ENCODE peak calls at places on chromosomes 4 and X, in six cellular contexts. C, F, H, N, Q and O are unnamed samples. For H3K4me1, the result is how much of the 10 kb centered on the place peaks cover.

GRCh38 chr4:181849472-181849871 is 393.7 kb upstream of the TENM3 start:
- DNase-seq in C (no peak), F (no peak), H (no peak), N (no peak), Q (no peak), O (no peak)

GRCh38 chrX:137425273-137425902 is 140.5 kb upstream of the ZIC3 start:
- DNase-seq in C (peak), F (no peak), H (no peak), N (no peak), Q (no peak), O (no peak)

GRCh38 chrX:37993857-37994619 is 12.3 kb upstream of the SYTL5 start:
- DNase-seq in C (peak), F (peak), H (peak), N (peak), Q (peak), O (peak)

GRCh38 chrX:46326161-46326560 is 219.1 kb downstream of the ZNF674 start:
- DNase-seq in C (no peak), F (no peak), H (no peak), N (no peak), Q (no peak), O (peak)

GRCh38 chr4:98775672-98776071 is 117.3 kb upstream of the TSPAN5 start:
- DNase-seq in C (no peak), F (no peak), H (no peak), N (no peak), Q (no peak), O (no peak)

GRCh38 chrX:31609130-31609529 is 537.3 kb upstream of the FTHL17 start:
- DNase-seq in C (no peak), F (peak), H (no peak), N (no peak), Q (no peak), O (peak)

GRCh38 chr4:109648997-109649575 is 54.2 kb downstream of the CASP6 start:
- DNase-seq in C (no peak), F (no peak), H (no peak), N (no peak), Q (no peak), O (no peak)

GRCh38 chr4:176217510-176217909 is 22.1 kb upstream of the SPATA4 start:
- DNase-seq in C (no peak), F (no peak), H (no peak), N (no peak), Q (no peak), O (no peak)

GRCh38 chrX:53678667-53679066 is 7.9 kb downstream of the HUWE1 start:
- DNase-seq in C (no peak), F (no peak), H (no peak), N (no peak), Q (no peak), O (no peak)

GRCh38 chr4:22500128-22500611 is 15.7 kb downstream of the ADGRA3 start:
- DNase-seq in C (no peak), F (no peak), H (no peak), N (peak), Q (no peak), O (no peak)

GRCh38 chr4:99483636-99484035 is 27.2 kb upstream of the C4orf17 start:
- DNase-seq in C (no peak), F (no peak), H (no peak), N (no peak), Q (no peak), O (no peak)

GRCh38 chr4:150746156-150746555 is 164.2 kb downstream of the MAB21L2 start:
- DNase-seq in C (no peak), F (no peak), H (no peak), N (no peak), Q (no peak), O (peak)

GRCh38 chrX:24982306-24982965 is 33.3 kb downstream of the ARX start:
- DNase-seq in C (no peak), F (no peak), H (no peak), N (no peak), Q (no peak), O (no peak)

GRCh38 chrX:40544343-40545250 is 36.2 kb upstream of the ATP6AP2 start:
- DNase-seq in C (no peak), F (no peak), H (no peak), N (no peak), Q (no peak), O (no peak)

GRCh38 chr4:17814140-17814539 is 3.4 kb downstream of the NCAPG start:
- DNase-seq in C (no peak), F (no peak), H (no peak), N (no peak), Q (no peak), O (no peak)

GRCh38 chr4:76504613-76505465 is 69.8 kb downstream of the SHROOM3 start:
- DNase-seq in C (no peak), F (peak), H (peak), N (no peak), Q (no peak), O (peak)

GRCh38 chr4:187608001-187608421 is 387.6 kb upstream of the ZFP42 start:
- DNase-seq in C (no peak), F (no peak), H (no peak), N (no peak), Q (no peak), O (peak)

GRCh38 chr4:180057198-180057821 is 2185.9 kb upstream of the TENM3 start:
- DNase-seq in C (peak), F (no peak), H (no peak), N (no peak), Q (peak), O (peak)

GRCh38 chrX:103362504-103362903 is 6.2 kb downstream of the TCEAL9 start:
- DNase-seq in C (no peak), F (no peak), H (no peak), N (no peak), Q (no peak), O (no peak)

GRCh38 chr4:56821394-56822263 is at the start of gene SPINK2:
- DNase-seq in C (peak), F (peak), H (peak), N (peak), Q (peak), O (no peak)

GRCh38 chrX:142428916-142429315 is 223.8 kb upstream of the MAGEC2 start:
- DNase-seq in C (no peak), F (no peak), H (no peak), N (no peak), Q (no peak), O (no peak)

GRCh38 chrX:120559799-120560198 is 963 bp downstream of the CUL4B start:
- DNase-seq in C (no peak), F (no peak), H (no peak), N (no peak), Q (no peak), O (no peak)

GRCh38 chrX:37959212-37960021 is 46.9 kb upstream of the SYTL5 start:
- DNase-seq in C (no peak), F (peak), H (no peak), N (no peak), Q (no peak), O (no peak)

GRCh38 chr4:180766903-180767302 is 1476.3 kb upstream of the TENM3 start:
- DNase-seq in C (peak), F (no peak), H (no peak), N (no peak), Q (no peak), O (no peak)

GRCh38 chr4:11337287-11337686 is 91.4 kb downstream of the HS3ST1 start:
- DNase-seq in C (no peak), F (no peak), H (no peak), N (no peak), Q (no peak), O (no peak)

GRCh38 chr4:11342401-11342800 is 86.3 kb downstream of the HS3ST1 start:
- DNase-seq in C (no peak), F (no peak), H (no peak), N (no peak), Q (no peak), O (no peak)

GRCh38 chr4:11338990-11339782 is 89.5 kb downstream of the HS3ST1 start:
- DNase-seq in C (no peak), F (no peak), H (no peak), N (no peak), Q (no peak), O (no peak)

GRCh38 chr4:11341337-11342043 is 87.2 kb downstream of the HS3ST1 start:
- DNase-seq in C (no peak), F (no peak), H (no peak), N (no peak), Q (no peak), O (no peak)

DNA sequence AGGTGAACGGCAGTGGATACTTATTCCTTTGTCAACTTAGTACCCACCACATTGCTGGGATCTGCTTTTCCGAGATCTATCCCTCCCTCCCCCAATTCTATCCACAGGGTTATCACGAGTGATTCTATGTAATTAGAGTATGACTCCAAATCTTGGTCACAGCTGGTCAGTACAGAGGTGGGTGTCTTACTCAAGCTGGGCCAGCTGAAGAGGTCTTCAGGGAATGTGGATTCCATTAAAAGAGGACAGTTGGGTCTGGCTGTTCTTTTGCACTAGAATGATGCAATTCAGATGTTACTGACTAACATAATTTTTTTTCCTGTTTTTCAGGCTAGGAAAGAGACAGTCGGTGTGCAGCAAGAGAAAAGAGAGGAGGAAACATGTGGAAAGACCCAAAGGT is 92.3 kb downstream of the HS3ST1 start:
- DNase-seq in C (no peak), F (no peak), H (no peak), N (no peak), Q (no peak), O (no peak)
- H3K4me1 ChIP-seq in C (under half), F (under half), H (under half), N (under half), Q (under half), O (under half)

GRCh38 chrX:132022115-132022862 is 813 bp upstream of the STK26 start:
- DNase-seq in C (no peak), F (no peak), H (no peak), N (peak), Q (no peak), O (peak)
- H3K27ac ChIP-seq in C (no peak), F (peak), H (peak), N (no peak), Q (peak), O (peak)

DNA sequence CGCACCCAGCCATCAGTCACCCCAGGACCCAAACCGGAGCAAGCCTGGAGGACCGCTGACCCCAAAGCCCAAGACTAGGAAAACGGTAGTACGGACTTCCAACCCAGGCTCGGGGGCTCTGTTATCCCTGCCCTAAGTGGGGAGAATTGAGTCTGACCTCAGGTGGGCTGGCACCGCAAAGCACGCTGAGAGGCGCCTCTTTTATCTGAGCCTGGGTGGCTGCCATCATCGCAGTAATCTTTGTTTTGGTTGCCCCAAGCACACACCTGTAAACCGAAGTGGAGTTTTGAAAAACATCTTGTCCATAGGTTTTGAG is 894 bp upstream of the SH3RF1 start:
- DNase-seq in C (no peak), F (no peak), H (no peak), N (peak), Q (no peak), O (no peak)
- H3K4me1 ChIP-seq in C (under half), F (under half), H (under half), N (under half), Q (under half), O (under half)

GRCh38 chr4:139685180-139685579 is 19.6 kb downstream of the MGST2 start:
- DNase-seq in C (no peak), F (no peak), H (no peak), N (no peak), Q (no peak), O (no peak)

GRCh38 chr4:139686130-139686529 is 20.5 kb downstream of the MGST2 start:
- DNase-seq in C (no peak), F (no peak), H (no peak), N (no peak), Q (no peak), O (no peak)

GRCh38 chr4:139684351-139684750 is 18.7 kb downstream of the MGST2 start:
- DNase-seq in C (no peak), F (no peak), H (no peak), N (no peak), Q (no peak), O (no peak)

GRCh38 chr4:139689093-139689722 is 23.6 kb downstream of the MGST2 start:
- DNase-seq in C (no peak), F (peak), H (no peak), N (no peak), Q (no peak), O (no peak)

GRCh38 chr4:139686988-139687387 is 21.4 kb downstream of the MGST2 start:
- DNase-seq in C (no peak), F (no peak), H (no peak), N (no peak), Q (no peak), O (no peak)
- H3K27ac ChIP-seq in C (no peak), F (no peak), H (no peak), N (no peak), Q (no peak), O (no peak)

DNA sequence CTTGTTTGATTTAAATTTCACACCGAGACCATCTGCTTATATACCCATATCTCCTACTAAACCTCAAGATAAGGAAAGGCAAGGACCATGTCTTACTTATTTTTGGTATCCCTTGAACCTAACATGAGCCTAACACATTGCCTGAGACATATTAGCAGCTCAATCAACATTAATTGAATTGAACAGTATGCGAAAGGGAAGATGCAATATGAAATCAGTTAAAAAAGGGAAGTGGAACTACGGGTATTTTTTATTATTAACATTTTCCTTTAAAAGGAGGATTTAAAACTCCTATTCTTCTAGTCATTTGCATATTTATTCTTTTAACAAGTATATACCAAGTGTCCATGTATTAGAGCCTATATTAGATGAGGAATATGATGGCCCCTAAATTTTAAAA is 197.0 kb downstream of the CAMK2D start:
- DNase-seq in C (no peak), F (no peak), H (no peak), N (no peak), Q (no peak), O (no peak)
- H3K4me1 ChIP-seq in C (under half), F (under half), H (under half), N (under half), Q (under half), O (under half)

GRCh38 chr4:87054900-87055299 is 120.1 kb downstream of the AFF1 start:
- DNase-seq in C (no peak), F (no peak), H (no peak), N (no peak), Q (no peak), O (no peak)

GRCh38 chr4:87055340-87055739 is 120.5 kb downstream of the AFF1 start:
- DNase-seq in C (no peak), F (no peak), H (no peak), N (no peak), Q (no peak), O (no peak)

GRCh38 chr4:87053064-87053693 is 118.4 kb downstream of the AFF1 start:
- DNase-seq in C (no peak), F (no peak), H (no peak), N (no peak), Q (no peak), O (no peak)

GRCh38 chr4:87052615-87053014 is 117.8 kb downstream of the AFF1 start:
- DNase-seq in C (no peak), F (no peak), H (no peak), N (no peak), Q (no peak), O (no peak)

DNA sequence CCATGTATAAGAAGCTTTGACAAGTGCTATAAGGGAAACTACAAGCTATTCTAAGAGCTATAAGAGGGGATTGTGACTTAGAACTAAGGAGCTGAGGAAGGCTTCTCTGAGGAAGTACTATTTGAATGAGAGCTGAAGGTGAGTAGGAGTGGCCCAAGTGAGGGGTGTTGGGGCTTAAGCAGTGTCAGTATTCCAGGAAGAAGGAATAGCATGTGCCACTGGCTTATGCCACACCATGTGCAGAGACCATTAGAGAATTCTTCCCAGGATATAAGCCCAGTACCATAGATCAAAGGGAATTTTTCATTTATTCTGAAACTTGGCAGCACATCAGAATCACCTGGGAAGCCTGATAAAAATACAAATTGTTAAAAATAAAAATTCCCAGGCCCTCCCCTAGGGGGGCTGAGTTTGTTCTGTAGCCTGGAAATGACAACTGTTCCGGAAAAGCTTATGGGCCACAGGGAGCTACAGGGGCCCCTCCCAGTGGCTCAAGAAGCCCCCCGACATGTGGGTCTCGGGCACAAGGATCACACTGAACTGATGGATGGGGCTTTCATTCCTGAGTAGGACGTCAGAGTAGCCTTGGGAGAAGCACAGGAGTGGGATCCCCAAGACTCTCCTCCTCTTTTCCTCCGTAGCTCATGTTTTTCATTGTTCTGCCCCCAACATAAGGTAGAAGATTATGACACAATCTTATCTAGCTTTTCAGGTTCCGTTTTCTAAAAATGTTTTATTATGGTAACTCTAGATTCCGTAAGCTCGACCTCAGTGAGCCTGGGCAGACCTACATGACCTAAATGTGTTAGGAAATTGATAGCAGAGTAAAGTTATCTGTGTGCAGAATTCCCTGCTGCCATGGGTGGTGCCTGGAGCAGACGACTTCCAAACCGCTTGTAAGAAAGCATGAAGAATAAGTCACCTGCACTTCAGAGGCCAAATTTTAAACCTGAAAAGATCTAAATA is 119.3 kb downstream of the AFF1 start:
- DNase-seq in C (no peak), F (no peak), H (no peak), N (no peak), Q (no peak), O (no peak)
- H3K27ac ChIP-seq in C (no peak), F (peak), H (no peak), N (no peak), Q (no peak), O (no peak)

DNA sequence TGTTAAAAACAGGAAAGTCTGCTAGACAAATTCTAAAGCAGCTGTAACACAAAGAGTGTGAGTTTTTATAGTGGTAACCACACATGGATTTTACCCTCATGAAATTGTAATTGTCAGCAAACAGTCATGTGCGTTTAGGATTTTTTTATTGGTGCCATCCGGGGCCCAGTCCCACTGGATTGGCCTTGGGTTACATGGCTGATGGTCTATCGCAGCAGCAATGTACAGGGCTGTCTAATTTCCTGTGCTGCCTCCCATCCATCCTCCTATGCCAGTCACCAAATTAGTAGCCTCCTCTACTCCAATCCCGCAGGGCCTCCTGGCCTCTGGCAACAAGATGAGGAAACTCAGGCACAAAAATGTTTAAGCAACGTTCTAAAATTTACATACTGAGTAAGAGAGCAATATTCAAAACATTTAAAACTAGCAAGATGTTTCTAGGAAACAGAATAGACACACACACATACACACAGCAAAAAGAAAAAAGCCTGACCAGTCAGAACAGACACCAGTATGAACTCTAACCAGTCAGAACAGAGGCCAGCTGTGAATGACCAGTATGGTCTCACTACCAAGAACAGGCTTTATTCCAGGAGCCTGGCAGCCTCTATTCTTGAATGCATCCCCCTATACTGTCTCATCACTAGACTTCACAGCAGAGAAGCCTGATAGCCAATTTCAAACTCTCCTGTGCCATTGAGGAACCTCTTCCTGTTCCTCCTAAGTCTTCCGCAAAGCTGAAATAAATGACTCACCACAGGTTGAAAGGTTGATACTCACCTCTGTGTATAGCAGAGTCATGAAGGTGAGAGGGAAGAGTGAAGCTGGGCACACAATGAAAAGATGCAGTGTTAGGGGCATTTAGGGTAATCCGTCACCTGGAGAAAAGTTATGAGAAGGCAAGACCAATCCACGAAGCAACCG is 42.6 kb downstream of the CHRNA9 start:
- DNase-seq in C (no peak), F (peak), H (no peak), N (peak), Q (no peak), O (peak)
- H3K4me1 ChIP-seq in C (under half), F (under half), H (under half), N (under half), Q (under half), O (under half)